ENCODE peak calls at places on chromosome 13, in eight cellular contexts. One of them, this sample, is unnamed.

GRCh38 chr13:36718146-36718545 is 44.3 kb downstream of the SERTM1 start:
- DNase-seq in stomach: no peak
- DNase-seq in AG09309: no peak
- DNase-seq in GM12865: no peak
- DNase-seq in endodermal cell: no peak
- DNase-seq in AG10803: peak; percentile 8
- DNase-seq in astrocyte of the cerebellum: peak; percentile 24
- DNase-seq in hepatocyte: no peak
- DNase-seq in this sample: peak; percentile 36

GRCh38 chr13:45055198-45055901 is 65.0 kb upstream of the GTF2F2 start:
- DNase-seq in endodermal cell: no peak
- DNase-seq in GM12865: peak; percentile 50
- DNase-seq in AG09309: peak; percentile 94
- DNase-seq in astrocyte of the cerebellum: peak; percentile 89
- DNase-seq in stomach: no peak
- DNase-seq in AG10803: peak; percentile 95
- DNase-seq in hepatocyte: peak; percentile 19
- DNase-seq in this sample: peak; percentile 88

GRCh38 chr13:40969169-40969901 is 49.8 kb downstream of the ELF1 start:
- DNase-seq in endodermal cell: no peak
- DNase-seq in stomach: no peak
- DNase-seq in AG09309: no peak
- DNase-seq in astrocyte of the cerebellum: no peak
- DNase-seq in GM12865: peak; percentile 69
- DNase-seq in hepatocyte: no peak
- DNase-seq in AG10803: no peak
- DNase-seq in this sample: no peak

GRCh38 chr13:58843567-58843966 is 1212.0 kb downstream of the PCDH17 start:
- DNase-seq in stomach: no peak
- DNase-seq in endodermal cell: peak; percentile 73
- DNase-seq in GM12865: no peak
- DNase-seq in hepatocyte: no peak
- DNase-seq in astrocyte of the cerebellum: no peak
- DNase-seq in AG09309: no peak
- DNase-seq in AG10803: no peak
- DNase-seq in this sample: no peak

GRCh38 chr13:45799451-45799850 is 52.1 kb downstream of the SIAH3 start:
- DNase-seq in AG09309: no peak
- DNase-seq in endodermal cell: peak; percentile 15
- DNase-seq in GM12865: no peak
- DNase-seq in stomach: no peak
- DNase-seq in astrocyte of the cerebellum: no peak
- DNase-seq in AG10803: no peak
- DNase-seq in hepatocyte: no peak
- DNase-seq in this sample: no peak

GRCh38 chr13:73223372-73223781 is 164.6 kb downstream of the KLF5 start:
- DNase-seq in stomach: no peak
- DNase-seq in endodermal cell: peak; percentile 55
- DNase-seq in AG10803: no peak
- DNase-seq in astrocyte of the cerebellum: no peak
- DNase-seq in AG09309: no peak
- DNase-seq in GM12865: peak; percentile 84
- DNase-seq in hepatocyte: no peak
- DNase-seq in this sample: no peak

GRCh38 chr13:45933203-45934014 is 81.9 kb upstream of the SIAH3 start:
- DNase-seq in astrocyte of the cerebellum: no peak
- DNase-seq in endodermal cell: no peak
- DNase-seq in AG10803: no peak
- DNase-seq in AG09309: no peak
- DNase-seq in GM12865: no peak
- DNase-seq in stomach: no peak
- DNase-seq in hepatocyte: no peak
- DNase-seq in this sample: no peak

GRCh38 chr13:87536499-87536898 is 134.7 kb upstream of the SLITRK5 start:
- DNase-seq in AG09309: no peak
- DNase-seq in endodermal cell: no peak
- DNase-seq in AG10803: no peak
- DNase-seq in hepatocyte: no peak
- DNase-seq in stomach: no peak
- DNase-seq in astrocyte of the cerebellum: peak; percentile 79
- DNase-seq in GM12865: peak; percentile 57
- DNase-seq in this sample: no peak

GRCh38 chr13:100573121-100573520 is 15.5 kb downstream of the GGACT start:
- DNase-seq in AG10803: peak; percentile 82
- DNase-seq in GM12865: peak; percentile 84
- DNase-seq in AG09309: peak; percentile 53
- DNase-seq in astrocyte of the cerebellum: peak; percentile 70
- DNase-seq in hepatocyte: peak; percentile 80
- DNase-seq in endodermal cell: peak; percentile 87
- DNase-seq in stomach: peak; percentile 82
- DNase-seq in this sample: peak; percentile 90

GRCh38 chr13:43057653-43058317 is 34.4 kb downstream of the DNAJC15 start:
- DNase-seq in stomach: no peak
- DNase-seq in hepatocyte: no peak
- DNase-seq in endodermal cell: peak; percentile 71
- DNase-seq in AG09309: peak; percentile 11
- DNase-seq in AG10803: no peak
- DNase-seq in astrocyte of the cerebellum: peak; percentile 53
- DNase-seq in GM12865: peak; percentile 49
- DNase-seq in this sample: peak; percentile 33

GRCh38 chr13:20410726-20411125 is 114.9 kb downstream of the CRYL1 start:
- DNase-seq in endodermal cell: peak; percentile 18
- DNase-seq in GM12865: no peak
- DNase-seq in astrocyte of the cerebellum: no peak
- DNase-seq in AG09309: no peak
- DNase-seq in AG10803: no peak
- DNase-seq in stomach: no peak
- DNase-seq in hepatocyte: no peak
- DNase-seq in this sample: no peak

GRCh38 chr13:94620286-94620896 is 18.7 kb downstream of the GPR180 start:
- DNase-seq in GM12865: peak; percentile 59
- DNase-seq in AG10803: peak; percentile 24
- DNase-seq in endodermal cell: peak; percentile 77
- DNase-seq in AG09309: no peak
- DNase-seq in stomach: no peak
- DNase-seq in hepatocyte: peak; percentile 64
- DNase-seq in astrocyte of the cerebellum: no peak
- DNase-seq in this sample: peak; percentile 58

GRCh38 chr13:51524846-51525566 is 59.3 kb upstream of the WDFY2 start:
- DNase-seq in GM12865: no peak
- DNase-seq in AG09309: no peak
- DNase-seq in stomach: no peak
- DNase-seq in AG10803: peak; percentile 47
- DNase-seq in hepatocyte: peak; percentile 19
- DNase-seq in astrocyte of the cerebellum: no peak
- DNase-seq in endodermal cell: no peak
- DNase-seq in this sample: peak; percentile 47

GRCh38 chr13:42865703-42866102 is 84.3 kb downstream of the FAM216B start:
- DNase-seq in GM12865: no peak
- DNase-seq in hepatocyte: no peak
- DNase-seq in endodermal cell: no peak
- DNase-seq in AG10803: no peak
- DNase-seq in astrocyte of the cerebellum: no peak
- DNase-seq in AG09309: no peak
- DNase-seq in stomach: no peak
- DNase-seq in this sample: no peak

GRCh38 chr13:95067303-95067702 is 233.9 kb downstream of the ABCC4 start:
- DNase-seq in GM12865: no peak
- DNase-seq in hepatocyte: no peak
- DNase-seq in astrocyte of the cerebellum: no peak
- DNase-seq in AG10803: peak; percentile 16
- DNase-seq in AG09309: no peak
- DNase-seq in stomach: no peak
- DNase-seq in endodermal cell: no peak
- DNase-seq in this sample: peak; percentile 29

GRCh38 chr13:65456150-65456912 is 1773.8 kb downstream of the PCDH9 start:
- DNase-seq in stomach: no peak
- DNase-seq in AG09309: no peak
- DNase-seq in endodermal cell: no peak
- DNase-seq in AG10803: no peak
- DNase-seq in hepatocyte: no peak
- DNase-seq in astrocyte of the cerebellum: no peak
- DNase-seq in GM12865: no peak
- DNase-seq in this sample: no peak

GRCh38 chr13:21674271-21675009 is 3.6 kb downstream of the FGF9 start:
- DNase-seq in GM12865: no peak
- DNase-seq in AG09309: no peak
- DNase-seq in astrocyte of the cerebellum: no peak
- DNase-seq in stomach: no peak
- DNase-seq in hepatocyte: peak; percentile 62
- DNase-seq in AG10803: no peak
- DNase-seq in endodermal cell: peak; percentile 72
- DNase-seq in this sample: no peak

GRCh38 chr13:35649162-35649561 is 172.7 kb upstream of the MAB21L1 start:
- DNase-seq in astrocyte of the cerebellum: no peak
- DNase-seq in hepatocyte: no peak
- DNase-seq in GM12865: no peak
- DNase-seq in endodermal cell: no peak
- DNase-seq in AG09309: no peak
- DNase-seq in stomach: no peak
- DNase-seq in AG10803: peak; percentile 57
- DNase-seq in this sample: peak; percentile 35

GRCh38 chr13:36998624-36999041 is 507 bp downstream of the ALG5 start:
- DNase-seq in hepatocyte: peak; percentile 35
- DNase-seq in astrocyte of the cerebellum: no peak
- DNase-seq in AG10803: peak; percentile 5
- DNase-seq in endodermal cell: peak; percentile 69
- DNase-seq in stomach: no peak
- DNase-seq in GM12865: peak; percentile 35
- DNase-seq in AG09309: no peak
- DNase-seq in this sample: no peak

GRCh38 chr13:78960881-78961280 is 301.9 kb upstream of the OBI1 start:
- DNase-seq in hepatocyte: no peak
- DNase-seq in endodermal cell: no peak
- DNase-seq in AG09309: no peak
- DNase-seq in AG10803: no peak
- DNase-seq in astrocyte of the cerebellum: no peak
- DNase-seq in stomach: no peak
- DNase-seq in GM12865: no peak
- DNase-seq in this sample: no peak

GRCh38 chr13:20263393-20264044 is 31.4 kb upstream of the GJB6 start:
- DNase-seq in AG09309: no peak
- DNase-seq in hepatocyte: peak; percentile 32
- DNase-seq in AG10803: no peak
- DNase-seq in GM12865: no peak
- DNase-seq in endodermal cell: no peak
- DNase-seq in stomach: no peak
- DNase-seq in astrocyte of the cerebellum: no peak
- DNase-seq in this sample: no peak

GRCh38 chr13:49586717-49587116 is 1.4 kb upstream of the RCBTB1 start:
- DNase-seq in hepatocyte: no peak
- DNase-seq in endodermal cell: no peak
- DNase-seq in AG09309: no peak
- DNase-seq in AG10803: no peak
- DNase-seq in astrocyte of the cerebellum: no peak
- DNase-seq in GM12865: no peak
- DNase-seq in stomach: no peak
- DNase-seq in this sample: no peak

GRCh38 chr13:113855012-113855921 is 8.6 kb downstream of the GAS6 start:
- DNase-seq in stomach: peak; percentile 24
- DNase-seq in endodermal cell: peak; percentile 24
- DNase-seq in AG10803: no peak
- DNase-seq in astrocyte of the cerebellum: no peak
- DNase-seq in GM12865: no peak
- DNase-seq in hepatocyte: no peak
- DNase-seq in AG09309: no peak
- DNase-seq in this sample: no peak
- H3K4me3 ChIP-seq in stomach: no peak overlapping the region
- H3K4me3 ChIP-seq in endodermal cell: no peak overlapping the region
- H3K4me3 ChIP-seq in AG10803: no peak overlapping the region
- H3K4me3 ChIP-seq in astrocyte of the cerebellum: no peak overlapping the region
- H3K4me3 ChIP-seq in GM12865: no peak overlapping the region
- H3K4me3 ChIP-seq in hepatocyte: no peak overlapping the region
- H3K4me3 ChIP-seq in AG09309: no peak overlapping the region
- H3K4me3 ChIP-seq in this sample: no peak overlapping the region

DNA sequence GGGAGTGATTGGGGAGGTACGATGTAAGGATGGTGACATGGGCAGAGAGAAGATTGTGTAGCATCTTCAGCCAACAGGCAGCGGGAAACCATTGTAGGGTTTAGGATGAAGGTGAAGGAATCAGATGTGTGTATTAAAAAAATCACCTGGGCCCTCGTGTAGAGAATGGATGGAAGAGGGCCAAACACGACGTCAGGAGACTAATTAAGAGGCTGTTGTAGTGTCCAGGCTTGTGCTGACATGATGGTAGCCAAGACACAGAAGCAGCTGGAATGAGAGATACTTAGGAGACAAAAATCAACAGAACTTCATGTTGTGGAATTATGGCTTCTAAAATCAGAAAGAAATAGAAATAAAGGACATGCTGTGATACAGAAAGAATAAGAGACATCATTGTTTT is 41.2 kb upstream of the ARGLU1 start:
- DNase-seq in hepatocyte: no peak
- DNase-seq in endodermal cell: no peak
- DNase-seq in stomach: no peak
- DNase-seq in AG10803: no peak
- DNase-seq in GM12865: no peak
- DNase-seq in AG09309: no peak
- DNase-seq in astrocyte of the cerebellum: no peak
- DNase-seq in this sample: no peak
- TF ChIP-seq CTCF in hepatocyte: no peak
- TF ChIP-seq CTCF in endodermal cell: no peak
- TF ChIP-seq CTCF in stomach: no peak
- TF ChIP-seq CTCF in AG10803: no peak
- TF ChIP-seq CTCF in GM12865: no peak
- TF ChIP-seq CTCF in AG09309: no peak
- TF ChIP-seq CTCF in astrocyte of the cerebellum: no peak
- TF ChIP-seq CTCF in this sample: no peak

GRCh38 chr13:99301913-99302636 is 5.1 kb downstream of the GPR183 start:
- DNase-seq in endodermal cell: no peak
- DNase-seq in AG10803: no peak
- DNase-seq in astrocyte of the cerebellum: no peak
- DNase-seq in stomach: no peak
- DNase-seq in hepatocyte: no peak
- DNase-seq in GM12865: no peak
- DNase-seq in AG09309: no peak
- DNase-seq in this sample: no peak
- H3K4me3 ChIP-seq in endodermal cell: no peak overlapping the region
- H3K4me3 ChIP-seq in AG10803: no peak overlapping the region
- H3K4me3 ChIP-seq in astrocyte of the cerebellum: no peak overlapping the region
- H3K4me3 ChIP-seq in stomach: no peak overlapping the region
- H3K4me3 ChIP-seq in hepatocyte: no peak overlapping the region
- H3K4me3 ChIP-seq in GM12865: peak overlapping the region; percentile 94
- H3K4me3 ChIP-seq in AG09309: no peak overlapping the region
- H3K4me3 ChIP-seq in this sample: no peak overlapping the region

DNA sequence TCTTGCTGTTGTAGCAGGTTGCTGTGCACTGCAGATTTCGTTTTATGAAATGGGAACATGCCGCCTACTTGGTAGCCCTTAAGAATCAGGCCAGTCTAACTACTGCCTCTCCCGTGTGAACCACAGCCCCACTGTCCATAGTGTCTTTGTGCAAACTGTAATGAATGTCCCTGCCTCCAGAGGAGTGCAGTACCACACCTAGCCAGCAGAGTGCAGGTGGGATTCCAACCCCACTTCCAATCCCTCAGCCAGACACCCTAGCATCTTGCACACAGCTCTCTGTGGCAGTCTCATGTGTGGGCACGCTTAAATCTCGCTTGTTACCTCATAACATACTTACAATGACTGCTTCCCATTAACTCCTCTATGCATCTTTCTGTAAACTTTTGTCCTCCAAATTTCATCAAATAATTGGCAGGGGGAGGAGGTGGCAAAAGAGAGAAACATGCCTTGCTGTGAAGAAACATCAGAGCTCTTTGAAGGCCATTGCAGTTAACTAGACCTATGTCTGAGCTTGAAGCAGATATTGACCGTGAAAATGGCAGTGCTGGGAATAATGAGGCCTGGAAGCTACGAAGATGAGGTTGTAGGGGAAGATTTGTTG is 47.2 kb downstream of the ZAR1L start:
- DNase-seq in GM12865: peak; percentile 59
- DNase-seq in stomach: peak; percentile 57
- DNase-seq in astrocyte of the cerebellum: no peak
- DNase-seq in AG10803: no peak
- DNase-seq in endodermal cell: peak; percentile 93
- DNase-seq in hepatocyte: peak; percentile 39
- DNase-seq in AG09309: no peak
- DNase-seq in this sample: no peak
- TF ChIP-seq CTCF in GM12865: peak; percentile 84
- TF ChIP-seq CTCF in stomach: no peak
- TF ChIP-seq CTCF in astrocyte of the cerebellum: peak; percentile 59
- TF ChIP-seq CTCF in AG10803: peak; percentile 43
- TF ChIP-seq CTCF in endodermal cell: peak; percentile 92
- TF ChIP-seq CTCF in hepatocyte: peak; percentile 34
- TF ChIP-seq CTCF in AG09309: peak; percentile 57
- TF ChIP-seq CTCF in this sample: peak; percentile 39

This sample was measured in fibroblast of pulmonary artery.